ENCODE peak calls at places on chromosomes 16 and 17, in ten cellular contexts. One of them, this sample, is unnamed.
A peak's percentile ranks its signal among the peaks of the same experiment; 100 is the strongest.

GRCh38 chr17:76080207-76080933 is 1.4 kb downstream of the ZACN start:
- DNase-seq in neural progenitor cell: peak; percentile 46
- DNase-seq in tibial artery: no peak
- DNase-seq in fibroblast of mammary gland: no peak
- DNase-seq in left lung: no peak
- DNase-seq in endodermal cell: peak; percentile 83
- DNase-seq in IMR-90: no peak
- DNase-seq in choroid plexus epithelial cell: no peak
- DNase-seq in mammary epithelial cell: no peak
- DNase-seq in A549: no peak
- DNase-seq in this sample: no peak

GRCh38 chr16:84072014-84072413 is 29.4 kb upstream of the SLC38A8 start:
- DNase-seq in neural progenitor cell: no peak
- DNase-seq in tibial artery: no peak
- DNase-seq in mammary epithelial cell: peak; percentile 15
- DNase-seq in left lung: no peak
- DNase-seq in fibroblast of mammary gland: peak; percentile 18
- DNase-seq in choroid plexus epithelial cell: peak; percentile 56
- DNase-seq in IMR-90: peak; percentile 56
- DNase-seq in endodermal cell: no peak
- DNase-seq in A549: no peak
- DNase-seq in this sample: no peak

GRCh38 chr17:82376042-82376730 is 4.6 kb downstream of the UTS2R start:
- DNase-seq in neural progenitor cell: no peak
- DNase-seq in tibial artery: no peak
- DNase-seq in endodermal cell: no peak
- DNase-seq in A549: no peak
- DNase-seq in IMR-90: no peak
- DNase-seq in mammary epithelial cell: no peak
- DNase-seq in left lung: peak; percentile 59
- DNase-seq in choroid plexus epithelial cell: no peak
- DNase-seq in fibroblast of mammary gland: no peak
- DNase-seq in this sample: no peak

GRCh38 chr17:51499906-51500305 is 239.6 kb downstream of the UTP18 start:
- DNase-seq in endodermal cell: no peak
- DNase-seq in mammary epithelial cell: no peak
- DNase-seq in IMR-90: no peak
- DNase-seq in fibroblast of mammary gland: no peak
- DNase-seq in neural progenitor cell: no peak
- DNase-seq in left lung: no peak
- DNase-seq in choroid plexus epithelial cell: no peak
- DNase-seq in A549: no peak
- DNase-seq in tibial artery: no peak
- DNase-seq in this sample: no peak

GRCh38 chr16:89560413-89561194 is at the start of gene RPL13:
- DNase-seq in choroid plexus epithelial cell: peak; percentile 98
- DNase-seq in tibial artery: peak; percentile 97
- DNase-seq in left lung: peak; percentile 97
- DNase-seq in endodermal cell: peak; percentile 97
- DNase-seq in fibroblast of mammary gland: peak; percentile 93
- DNase-seq in mammary epithelial cell: peak; percentile 95
- DNase-seq in A549: peak; percentile 96
- DNase-seq in IMR-90: peak; percentile 94
- DNase-seq in neural progenitor cell: peak; percentile 98
- DNase-seq in this sample: peak; percentile 98

GRCh38 chr17:70434536-70435490 is 265.5 kb downstream of the KCNJ2 start:
- DNase-seq in left lung: no peak
- DNase-seq in mammary epithelial cell: no peak
- DNase-seq in endodermal cell: no peak
- DNase-seq in A549: no peak
- DNase-seq in tibial artery: no peak
- DNase-seq in choroid plexus epithelial cell: peak; percentile 5
- DNase-seq in neural progenitor cell: no peak
- DNase-seq in fibroblast of mammary gland: no peak
- DNase-seq in IMR-90: no peak
- DNase-seq in this sample: no peak

GRCh38 chr17:83012873-83013778 is 66.3 kb upstream of the METRNL start:
- DNase-seq in tibial artery: no peak
- DNase-seq in neural progenitor cell: no peak
- DNase-seq in mammary epithelial cell: peak; percentile 52
- DNase-seq in IMR-90: peak; percentile 97
- DNase-seq in choroid plexus epithelial cell: peak; percentile 36
- DNase-seq in endodermal cell: peak; percentile 36
- DNase-seq in left lung: no peak
- DNase-seq in fibroblast of mammary gland: no peak
- DNase-seq in A549: no peak
- DNase-seq in this sample: no peak

GRCh38 chr17:731943-732787 is at the start of gene TLCD3A:
- DNase-seq in tibial artery: peak; percentile 86
- DNase-seq in A549: peak; percentile 61
- DNase-seq in left lung: peak; percentile 92
- DNase-seq in mammary epithelial cell: peak; percentile 75
- DNase-seq in fibroblast of mammary gland: peak; percentile 56
- DNase-seq in IMR-90: peak; percentile 55
- DNase-seq in neural progenitor cell: peak; percentile 86
- DNase-seq in endodermal cell: peak; percentile 89
- DNase-seq in choroid plexus epithelial cell: peak; percentile 57
- DNase-seq in this sample: peak; percentile 87

GRCh38 chr16:87319011-87319410 is 1.8 kb upstream of the C16orf95 start:
- DNase-seq in fibroblast of mammary gland: no peak
- DNase-seq in neural progenitor cell: no peak
- DNase-seq in tibial artery: no peak
- DNase-seq in A549: no peak
- DNase-seq in endodermal cell: no peak
- DNase-seq in IMR-90: no peak
- DNase-seq in choroid plexus epithelial cell: no peak
- DNase-seq in mammary epithelial cell: no peak
- DNase-seq in left lung: no peak
- DNase-seq in this sample: no peak

GRCh38 chr16:87316923-87317765 is at the start of gene C16orf95:
- DNase-seq in neural progenitor cell: peak; percentile 97
- DNase-seq in mammary epithelial cell: peak; percentile 92
- DNase-seq in fibroblast of mammary gland: peak; percentile 93
- DNase-seq in A549: peak; percentile 95
- DNase-seq in left lung: peak; percentile 95
- DNase-seq in IMR-90: peak; percentile 93
- DNase-seq in choroid plexus epithelial cell: peak; percentile 96
- DNase-seq in tibial artery: peak; percentile 98
- DNase-seq in endodermal cell: peak; percentile 99
- DNase-seq in this sample: peak; percentile 99

GRCh38 chr16:87318158-87318644 is 1.0 kb upstream of the C16orf95 start:
- DNase-seq in fibroblast of mammary gland: peak; percentile 45
- DNase-seq in mammary epithelial cell: no peak
- DNase-seq in A549: no peak
- DNase-seq in endodermal cell: no peak
- DNase-seq in choroid plexus epithelial cell: peak; percentile 14
- DNase-seq in IMR-90: peak; percentile 16
- DNase-seq in tibial artery: no peak
- DNase-seq in neural progenitor cell: no peak
- DNase-seq in left lung: no peak
- DNase-seq in this sample: no peak

GRCh38 chr16:87316450-87316922 is 706 bp downstream of the C16orf95 start:
- DNase-seq in neural progenitor cell: no peak
- DNase-seq in choroid plexus epithelial cell: no peak
- DNase-seq in left lung: no peak
- DNase-seq in IMR-90: no peak
- DNase-seq in mammary epithelial cell: no peak
- DNase-seq in endodermal cell: no peak
- DNase-seq in tibial artery: no peak
- DNase-seq in A549: no peak
- DNase-seq in fibroblast of mammary gland: no peak
- DNase-seq in this sample: no peak

GRCh38 chr16:87317766-87318121 is 552 bp upstream of the C16orf95 start:
- DNase-seq in neural progenitor cell: no peak
- DNase-seq in mammary epithelial cell: peak; percentile 40
- DNase-seq in choroid plexus epithelial cell: peak; percentile 67
- DNase-seq in tibial artery: peak; percentile 86
- DNase-seq in fibroblast of mammary gland: peak; percentile 69
- DNase-seq in left lung: peak; percentile 83
- DNase-seq in endodermal cell: no peak
- DNase-seq in A549: peak; percentile 56
- DNase-seq in IMR-90: peak; percentile 50
- DNase-seq in this sample: no peak
- TF ChIP-seq CTCF in neural progenitor cell: no peak
- TF ChIP-seq CTCF in mammary epithelial cell: no peak
- TF ChIP-seq CTCF in choroid plexus epithelial cell: no peak
- TF ChIP-seq CTCF in tibial artery: no peak
- TF ChIP-seq CTCF in fibroblast of mammary gland: no peak
- TF ChIP-seq CTCF in left lung: no peak
- TF ChIP-seq CTCF in endodermal cell: no peak
- TF ChIP-seq CTCF in A549: no peak
- TF ChIP-seq CTCF in IMR-90: no peak
- TF ChIP-seq CTCF in this sample: no peak

GRCh38 chr17:7574176-7574953 is 5.1 kb upstream of the CD68 start:
- DNase-seq in IMR-90: peak; percentile 28
- DNase-seq in mammary epithelial cell: no peak
- DNase-seq in tibial artery: no peak
- DNase-seq in endodermal cell: peak; percentile 45
- DNase-seq in fibroblast of mammary gland: peak; percentile 31
- DNase-seq in left lung: no peak
- DNase-seq in A549: no peak
- DNase-seq in neural progenitor cell: no peak
- DNase-seq in choroid plexus epithelial cell: peak; percentile 39
- DNase-seq in this sample: no peak

GRCh38 chr17:7573324-7574080 is 5.9 kb upstream of the CD68 start:
- DNase-seq in mammary epithelial cell: peak; percentile 89
- DNase-seq in choroid plexus epithelial cell: peak; percentile 97
- DNase-seq in A549: peak; percentile 92
- DNase-seq in tibial artery: peak; percentile 96
- DNase-seq in fibroblast of mammary gland: peak; percentile 90
- DNase-seq in endodermal cell: peak; percentile 95
- DNase-seq in left lung: peak; percentile 96
- DNase-seq in neural progenitor cell: peak; percentile 94
- DNase-seq in IMR-90: peak; percentile 90
- DNase-seq in this sample: peak; percentile 89

GRCh38 chr17:7570351-7570750 is 8.6 kb downstream of the SENP3 start:
- DNase-seq in endodermal cell: no peak
- DNase-seq in fibroblast of mammary gland: no peak
- DNase-seq in left lung: no peak
- DNase-seq in A549: no peak
- DNase-seq in neural progenitor cell: no peak
- DNase-seq in tibial artery: no peak
- DNase-seq in mammary epithelial cell: no peak
- DNase-seq in choroid plexus epithelial cell: no peak
- DNase-seq in IMR-90: no peak
- DNase-seq in this sample: no peak

GRCh38 chr17:7572338-7572587 is 7.2 kb upstream of the CD68 start:
- DNase-seq in mammary epithelial cell: no peak
- DNase-seq in endodermal cell: no peak
- DNase-seq in A549: no peak
- DNase-seq in neural progenitor cell: no peak
- DNase-seq in choroid plexus epithelial cell: no peak
- DNase-seq in IMR-90: no peak
- DNase-seq in fibroblast of mammary gland: no peak
- DNase-seq in tibial artery: no peak
- DNase-seq in left lung: no peak
- DNase-seq in this sample: no peak

DNA sequence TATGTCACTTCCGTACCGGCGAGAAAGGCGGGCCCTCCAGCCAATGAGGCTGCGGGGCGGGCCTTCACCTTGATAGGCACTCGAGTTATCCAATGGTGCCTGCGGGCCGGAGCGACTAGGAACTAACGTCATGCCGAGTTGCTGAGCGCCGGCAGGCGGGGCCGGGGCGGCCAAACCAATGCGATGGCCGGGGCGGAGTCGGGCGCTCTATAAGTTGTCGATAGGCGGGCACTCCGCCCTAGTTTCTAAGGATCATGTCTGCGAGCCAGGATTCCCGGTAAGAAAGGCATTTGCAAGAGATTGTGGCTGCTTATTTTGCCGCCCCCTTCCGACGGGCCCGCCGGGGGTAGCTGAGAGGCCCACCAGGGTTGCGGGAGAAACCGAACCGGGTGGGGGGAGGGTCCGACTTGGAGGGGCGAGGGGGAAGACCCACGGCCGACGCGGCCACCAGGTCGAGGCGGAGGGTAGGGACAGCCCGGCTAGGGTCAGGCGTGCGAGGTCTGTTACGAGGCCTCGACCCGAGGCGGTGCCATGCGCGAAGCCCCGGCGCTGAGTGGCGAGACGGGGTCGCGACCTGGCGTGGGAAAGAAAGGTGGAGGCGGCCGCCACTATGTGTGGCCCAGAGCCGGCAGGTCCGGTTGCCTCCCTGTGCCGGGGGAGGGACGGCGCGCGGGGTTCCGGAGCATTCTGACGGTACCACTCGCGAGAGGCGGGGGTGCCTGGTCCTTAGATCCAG is 6.7 kb upstream of the CD68 start:
- DNase-seq in endodermal cell: peak; percentile 100
- DNase-seq in left lung: peak; percentile 98
- DNase-seq in mammary epithelial cell: peak; percentile 99
- DNase-seq in tibial artery: peak; percentile 100
- DNase-seq in IMR-90: peak; percentile 99
- DNase-seq in choroid plexus epithelial cell: peak; percentile 99
- DNase-seq in fibroblast of mammary gland: peak; percentile 99
- DNase-seq in A549: peak; percentile 100
- DNase-seq in neural progenitor cell: peak; percentile 99
- DNase-seq in this sample: peak; percentile 99
- TF ChIP-seq CTCF in endodermal cell: no peak
- TF ChIP-seq CTCF in left lung: peak; percentile 27
- TF ChIP-seq CTCF in mammary epithelial cell: no peak
- TF ChIP-seq CTCF in tibial artery: no peak
- TF ChIP-seq CTCF in IMR-90: no peak
- TF ChIP-seq CTCF in choroid plexus epithelial cell: peak; percentile 15
- TF ChIP-seq CTCF in fibroblast of mammary gland: no peak
- TF ChIP-seq CTCF in A549: no peak
- TF ChIP-seq CTCF in neural progenitor cell: no peak
- TF ChIP-seq CTCF in this sample: no peak

GRCh38 chr17:39639043-39639442 is 2.1 kb downstream of the STARD3 start:
- DNase-seq in A549: no peak
- DNase-seq in IMR-90: no peak
- DNase-seq in left lung: no peak
- DNase-seq in neural progenitor cell: no peak
- DNase-seq in tibial artery: no peak
- DNase-seq in choroid plexus epithelial cell: no peak
- DNase-seq in mammary epithelial cell: no peak
- DNase-seq in endodermal cell: no peak
- DNase-seq in fibroblast of mammary gland: no peak
- DNase-seq in this sample: no peak

GRCh38 chr17:39636587-39636926 is 387 bp upstream of the STARD3 start:
- DNase-seq in endodermal cell: no peak
- DNase-seq in left lung: no peak
- DNase-seq in tibial artery: no peak
- DNase-seq in choroid plexus epithelial cell: no peak
- DNase-seq in IMR-90: no peak
- DNase-seq in fibroblast of mammary gland: no peak
- DNase-seq in A549: no peak
- DNase-seq in mammary epithelial cell: no peak
- DNase-seq in neural progenitor cell: no peak
- DNase-seq in this sample: no peak

GRCh38 chr17:39635614-39636176 is 1.2 kb upstream of the STARD3 start:
- DNase-seq in fibroblast of mammary gland: no peak
- DNase-seq in left lung: no peak
- DNase-seq in IMR-90: no peak
- DNase-seq in neural progenitor cell: no peak
- DNase-seq in A549: no peak
- DNase-seq in tibial artery: no peak
- DNase-seq in choroid plexus epithelial cell: no peak
- DNase-seq in endodermal cell: peak; percentile 83
- DNase-seq in mammary epithelial cell: no peak
- DNase-seq in this sample: no peak

GRCh38 chr17:39638317-39638716 is 1.4 kb downstream of the STARD3 start:
- DNase-seq in neural progenitor cell: no peak
- DNase-seq in mammary epithelial cell: no peak
- DNase-seq in endodermal cell: no peak
- DNase-seq in choroid plexus epithelial cell: no peak
- DNase-seq in fibroblast of mammary gland: no peak
- DNase-seq in IMR-90: no peak
- DNase-seq in A549: no peak
- DNase-seq in left lung: no peak
- DNase-seq in tibial artery: no peak
- DNase-seq in this sample: no peak

GRCh38 chr17:39636927-39637736 is at the start of gene STARD3:
- DNase-seq in endodermal cell: peak; percentile 99
- DNase-seq in mammary epithelial cell: peak; percentile 79
- DNase-seq in neural progenitor cell: peak; percentile 96
- DNase-seq in fibroblast of mammary gland: peak; percentile 75
- DNase-seq in left lung: peak; percentile 99
- DNase-seq in IMR-90: peak; percentile 82
- DNase-seq in choroid plexus epithelial cell: peak; percentile 91
- DNase-seq in A549: peak; percentile 92
- DNase-seq in tibial artery: peak; percentile 96
- DNase-seq in this sample: peak; percentile 97
- TF ChIP-seq CTCF in endodermal cell: peak; percentile 47
- TF ChIP-seq CTCF in mammary epithelial cell: no peak
- TF ChIP-seq CTCF in neural progenitor cell: peak; percentile 19
- TF ChIP-seq CTCF in fibroblast of mammary gland: no peak
- TF ChIP-seq CTCF in left lung: peak; percentile 10
- TF ChIP-seq CTCF in IMR-90: peak; percentile 14
- TF ChIP-seq CTCF in choroid plexus epithelial cell: no peak
- TF ChIP-seq CTCF in A549: peak; percentile 18
- TF ChIP-seq CTCF in tibial artery: no peak
- TF ChIP-seq CTCF in this sample: no peak

GRCh38 chr16:46922239-46922638 is 38.1 kb downstream of the GPT2 start:
- DNase-seq in neural progenitor cell: no peak
- DNase-seq in IMR-90: no peak
- DNase-seq in endodermal cell: no peak
- DNase-seq in choroid plexus epithelial cell: no peak
- DNase-seq in mammary epithelial cell: no peak
- DNase-seq in A549: no peak
- DNase-seq in fibroblast of mammary gland: no peak
- DNase-seq in left lung: no peak
- DNase-seq in tibial artery: no peak
- DNase-seq in this sample: no peak

GRCh38 chr16:46918400-46918799 is 34.2 kb downstream of the GPT2 start:
- DNase-seq in fibroblast of mammary gland: no peak
- DNase-seq in endodermal cell: no peak
- DNase-seq in A549: no peak
- DNase-seq in left lung: no peak
- DNase-seq in mammary epithelial cell: no peak
- DNase-seq in choroid plexus epithelial cell: no peak
- DNase-seq in tibial artery: no peak
- DNase-seq in IMR-90: no peak
- DNase-seq in neural progenitor cell: no peak
- DNase-seq in this sample: no peak

GRCh38 chr16:46920402-46921068 is 36.4 kb downstream of the GPT2 start:
- DNase-seq in A549: no peak
- DNase-seq in IMR-90: no peak
- DNase-seq in mammary epithelial cell: no peak
- DNase-seq in neural progenitor cell: no peak
- DNase-seq in tibial artery: no peak
- DNase-seq in choroid plexus epithelial cell: no peak
- DNase-seq in left lung: no peak
- DNase-seq in endodermal cell: no peak
- DNase-seq in fibroblast of mammary gland: no peak
- DNase-seq in this sample: no peak

GRCh38 chr16:46916980-46917379 is 32.8 kb downstream of the GPT2 start:
- DNase-seq in choroid plexus epithelial cell: peak; percentile 20
- DNase-seq in neural progenitor cell: no peak
- DNase-seq in mammary epithelial cell: no peak
- DNase-seq in IMR-90: peak; percentile 15
- DNase-seq in left lung: no peak
- DNase-seq in tibial artery: no peak
- DNase-seq in endodermal cell: peak; percentile 75
- DNase-seq in fibroblast of mammary gland: peak; percentile 21
- DNase-seq in A549: peak; percentile 18
- DNase-seq in this sample: no peak

GRCh38 chr16:46918905-46919792 is 35.0 kb downstream of the GPT2 start:
- DNase-seq in fibroblast of mammary gland: no peak
- DNase-seq in mammary epithelial cell: no peak
- DNase-seq in left lung: no peak
- DNase-seq in endodermal cell: no peak
- DNase-seq in A549: no peak
- DNase-seq in neural progenitor cell: peak; percentile 80
- DNase-seq in choroid plexus epithelial cell: no peak
- DNase-seq in IMR-90: no peak
- DNase-seq in tibial artery: no peak
- DNase-seq in this sample: peak; percentile 86
- TF ChIP-seq CTCF in fibroblast of mammary gland: no peak
- TF ChIP-seq CTCF in mammary epithelial cell: no peak
- TF ChIP-seq CTCF in left lung: no peak
- TF ChIP-seq CTCF in endodermal cell: no peak
- TF ChIP-seq CTCF in A549: no peak
- TF ChIP-seq CTCF in neural progenitor cell: peak; percentile 11
- TF ChIP-seq CTCF in choroid plexus epithelial cell: no peak
- TF ChIP-seq CTCF in IMR-90: no peak
- TF ChIP-seq CTCF in tibial artery: no peak
- TF ChIP-seq CTCF in this sample: peak; percentile 49

This sample was measured in GM10248.